ENCODE peak calls at places on chromosomes 16 and 17, in seven cellular contexts. One of them, this sample, is unnamed.

GRCh38 chr17:72425133-72425795 is 304.4 kb downstream of the SOX9 start:
- DNase-seq in GM23338: no peak
- DNase-seq in OCI-LY7: no peak
- DNase-seq in CD8-positive, alpha-beta T cell: no peak
- DNase-seq in spleen: no peak
- DNase-seq in kidney: no peak
- DNase-seq in fibroblast of lung: no peak
- DNase-seq in this sample: no peak

GRCh38 chr16:31477220-31478216 is 5.4 kb upstream of the SLC5A2 start:
- DNase-seq in CD8-positive, alpha-beta T cell: peak
- DNase-seq in GM23338: peak
- DNase-seq in spleen: peak
- DNase-seq in kidney: peak
- DNase-seq in OCI-LY7: no peak
- DNase-seq in fibroblast of lung: no peak
- DNase-seq in this sample: peak

GRCh38 chr16:4852221-4852872 is 5.1 kb downstream of the UBN1 start:
- DNase-seq in OCI-LY7: no peak
- DNase-seq in spleen: no peak
- DNase-seq in CD8-positive, alpha-beta T cell: no peak
- DNase-seq in fibroblast of lung: peak
- DNase-seq in kidney: no peak
- DNase-seq in GM23338: no peak
- DNase-seq in this sample: no peak

GRCh38 chr16:2964416-2965223 is 545 bp downstream of the KREMEN2 start:
- DNase-seq in kidney: peak
- DNase-seq in CD8-positive, alpha-beta T cell: peak
- DNase-seq in GM23338: peak
- DNase-seq in fibroblast of lung: no peak
- DNase-seq in spleen: peak
- DNase-seq in OCI-LY7: peak
- DNase-seq in this sample: no peak

GRCh38 chr17:32302860-32303649 is 37.4 kb downstream of the RHBDL3 start:
- DNase-seq in OCI-LY7: no peak
- DNase-seq in fibroblast of lung: no peak
- DNase-seq in CD8-positive, alpha-beta T cell: no peak
- DNase-seq in kidney: no peak
- DNase-seq in GM23338: peak
- DNase-seq in spleen: no peak
- DNase-seq in this sample: no peak

GRCh38 chr17:39239640-39240314 is 14.0 kb upstream of the STAC2 start:
- DNase-seq in spleen: peak
- DNase-seq in fibroblast of lung: no peak
- DNase-seq in OCI-LY7: peak
- DNase-seq in GM23338: peak
- DNase-seq in CD8-positive, alpha-beta T cell: peak
- DNase-seq in kidney: no peak
- DNase-seq in this sample: no peak

GRCh38 chr16:11354733-11355574 is 9.7 kb downstream of the RMI2 start:
- DNase-seq in fibroblast of lung: peak
- DNase-seq in OCI-LY7: peak
- DNase-seq in kidney: no peak
- DNase-seq in spleen: peak
- DNase-seq in CD8-positive, alpha-beta T cell: peak
- DNase-seq in GM23338: no peak
- DNase-seq in this sample: peak

GRCh38 chr17:29379084-29379811 is 10.9 kb upstream of the TAOK1 start:
- DNase-seq in fibroblast of lung: no peak
- DNase-seq in CD8-positive, alpha-beta T cell: no peak
- DNase-seq in kidney: no peak
- DNase-seq in spleen: no peak
- DNase-seq in GM23338: no peak
- DNase-seq in OCI-LY7: no peak
- DNase-seq in this sample: peak

GRCh38 chr16:27461483-27462171 is 59.7 kb downstream of the IL21R start:
- DNase-seq in fibroblast of lung: peak
- DNase-seq in spleen: peak
- DNase-seq in CD8-positive, alpha-beta T cell: no peak
- DNase-seq in GM23338: no peak
- DNase-seq in OCI-LY7: no peak
- DNase-seq in kidney: peak
- DNase-seq in this sample: no peak

GRCh38 chr16:89359296-89360147 is 130.8 kb downstream of the ANKRD11 start:
- DNase-seq in kidney: peak
- DNase-seq in GM23338: no peak
- DNase-seq in spleen: no peak
- DNase-seq in OCI-LY7: no peak
- DNase-seq in CD8-positive, alpha-beta T cell: no peak
- DNase-seq in fibroblast of lung: peak
- DNase-seq in this sample: no peak

GRCh38 chr17:35568561-35568960 is 7.9 kb upstream of the SLFN14 start:
- DNase-seq in kidney: no peak
- DNase-seq in CD8-positive, alpha-beta T cell: peak
- DNase-seq in fibroblast of lung: peak
- DNase-seq in GM23338: peak
- DNase-seq in OCI-LY7: no peak
- DNase-seq in spleen: no peak
- DNase-seq in this sample: peak

GRCh38 chr16:68985268-68985667 is 120.2 kb upstream of the HAS3 start:
- DNase-seq in fibroblast of lung: no peak
- DNase-seq in GM23338: no peak
- DNase-seq in spleen: no peak
- DNase-seq in OCI-LY7: no peak
- DNase-seq in CD8-positive, alpha-beta T cell: no peak
- DNase-seq in kidney: no peak
- DNase-seq in this sample: no peak

GRCh38 chr16:80285089-80285488 is 255.7 kb upstream of the DYNLRB2 start:
- DNase-seq in CD8-positive, alpha-beta T cell: no peak
- DNase-seq in kidney: no peak
- DNase-seq in spleen: no peak
- DNase-seq in OCI-LY7: no peak
- DNase-seq in fibroblast of lung: peak
- DNase-seq in GM23338: no peak
- DNase-seq in this sample: no peak

DNA sequence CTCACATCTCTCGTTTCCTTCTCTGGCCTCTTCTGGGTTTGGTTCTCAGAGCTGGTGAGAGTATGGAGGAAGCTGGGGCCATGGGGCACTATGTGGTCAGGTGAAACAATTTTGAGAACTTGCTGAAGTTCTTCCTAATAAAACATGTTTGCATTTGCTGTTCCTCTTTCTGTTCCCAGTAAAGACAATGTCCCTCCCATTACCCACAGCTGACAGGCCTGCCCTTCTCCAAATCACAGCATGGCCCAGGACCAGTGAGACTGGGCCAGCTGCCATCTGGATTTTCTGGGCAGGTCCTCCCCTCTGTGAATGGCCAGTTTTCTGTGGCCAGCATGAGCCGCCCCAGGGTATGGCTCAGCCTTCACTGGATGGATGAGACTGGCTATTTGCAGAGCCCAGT is at the start of gene CD300H:
- DNase-seq in kidney: no peak
- DNase-seq in CD8-positive, alpha-beta T cell: no peak
- DNase-seq in spleen: no peak
- DNase-seq in OCI-LY7: no peak
- DNase-seq in GM23338: no peak
- DNase-seq in fibroblast of lung: peak
- DNase-seq in this sample: no peak
- H3K27ac ChIP-seq in kidney: no peak
- H3K27ac ChIP-seq in CD8-positive, alpha-beta T cell: no peak
- H3K27ac ChIP-seq in spleen: no peak
- H3K27ac ChIP-seq in OCI-LY7: no peak
- H3K27ac ChIP-seq in GM23338: no peak
- H3K27ac ChIP-seq in fibroblast of lung: no peak
- H3K27ac ChIP-seq in this sample: no peak

GRCh38 chr17:80826955-80827645 is 164.5 kb upstream of the CHMP6 start:
- DNase-seq in OCI-LY7: no peak
- DNase-seq in CD8-positive, alpha-beta T cell: no peak
- DNase-seq in spleen: peak
- DNase-seq in kidney: peak
- DNase-seq in GM23338: no peak
- DNase-seq in fibroblast of lung: peak
- DNase-seq in this sample: peak
- TF ChIP-seq CTCF in OCI-LY7: no peak
- TF ChIP-seq CTCF in CD8-positive, alpha-beta T cell: no peak
- TF ChIP-seq CTCF in spleen: no peak
- TF ChIP-seq CTCF in kidney: no peak
- TF ChIP-seq CTCF in GM23338: no peak
- TF ChIP-seq CTCF in fibroblast of lung: no peak
- TF ChIP-seq CTCF in this sample: no peak

DNA sequence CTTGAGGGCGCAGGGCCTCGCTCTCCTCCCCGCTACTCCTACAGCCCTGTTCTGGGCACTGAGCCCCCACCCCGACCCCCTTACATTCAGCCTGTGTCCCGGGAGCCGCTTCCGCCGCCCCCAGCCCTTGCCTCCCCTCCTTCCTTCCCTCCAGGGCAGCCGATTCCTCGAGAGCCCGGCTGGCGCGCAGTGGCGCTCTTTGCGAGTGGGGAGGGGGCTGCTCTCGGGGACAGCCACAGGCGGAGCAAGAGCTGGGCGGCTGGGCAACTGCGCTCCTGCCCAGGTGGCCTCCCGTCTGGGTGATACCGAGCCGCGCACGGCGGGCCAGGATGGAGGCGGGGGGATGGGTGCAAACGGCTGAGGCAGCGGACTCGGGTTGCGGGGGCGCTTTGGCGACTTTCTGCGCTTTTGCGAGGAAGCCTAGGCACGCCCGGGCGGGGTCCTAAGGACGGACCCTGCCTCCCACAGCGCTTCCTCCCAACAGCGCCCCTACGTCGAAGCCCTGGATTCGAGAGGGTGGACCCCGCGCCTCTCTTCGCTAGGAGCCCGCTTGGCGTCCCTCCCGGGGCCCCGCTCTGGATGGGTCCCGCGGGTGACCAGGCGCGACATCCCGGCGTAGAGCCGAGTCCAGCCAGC is 1.3 kb downstream of the MMP15 start:
- DNase-seq in fibroblast of lung: no peak
- DNase-seq in CD8-positive, alpha-beta T cell: no peak
- DNase-seq in GM23338: peak
- DNase-seq in OCI-LY7: no peak
- DNase-seq in kidney: peak
- DNase-seq in spleen: peak
- DNase-seq in this sample: peak
- H3K27ac ChIP-seq in fibroblast of lung: no peak
- H3K27ac ChIP-seq in CD8-positive, alpha-beta T cell: no peak
- H3K27ac ChIP-seq in GM23338: peak
- H3K27ac ChIP-seq in OCI-LY7: no peak
- H3K27ac ChIP-seq in kidney: peak
- H3K27ac ChIP-seq in spleen: peak
- H3K27ac ChIP-seq in this sample: no peak

GRCh38 chr17:77140166-77140877 is 447 bp upstream of the SEC14L1 start:
- DNase-seq in kidney: peak
- DNase-seq in OCI-LY7: peak
- DNase-seq in fibroblast of lung: peak
- DNase-seq in spleen: peak
- DNase-seq in CD8-positive, alpha-beta T cell: peak
- DNase-seq in GM23338: peak
- DNase-seq in this sample: peak
- TF ChIP-seq CTCF in kidney: no peak
- TF ChIP-seq CTCF in OCI-LY7: no peak
- TF ChIP-seq CTCF in fibroblast of lung: no peak
- TF ChIP-seq CTCF in spleen: peak
- TF ChIP-seq CTCF in CD8-positive, alpha-beta T cell: no peak
- TF ChIP-seq CTCF in GM23338: no peak
- TF ChIP-seq CTCF in this sample: peak

GRCh38 chr17:82816358-82816757 is 23.5 kb downstream of the ZNF750 start:
- DNase-seq in spleen: no peak
- DNase-seq in CD8-positive, alpha-beta T cell: no peak
- DNase-seq in GM23338: no peak
- DNase-seq in fibroblast of lung: no peak
- DNase-seq in OCI-LY7: no peak
- DNase-seq in kidney: peak
- DNase-seq in this sample: no peak

GRCh38 chr17:82817947-82818346 is 21.9 kb downstream of the ZNF750 start:
- DNase-seq in OCI-LY7: no peak
- DNase-seq in CD8-positive, alpha-beta T cell: no peak
- DNase-seq in kidney: no peak
- DNase-seq in fibroblast of lung: peak
- DNase-seq in GM23338: no peak
- DNase-seq in spleen: no peak
- DNase-seq in this sample: no peak

GRCh38 chr17:82815354-82815753 is 24.5 kb downstream of the ZNF750 start:
- DNase-seq in kidney: peak
- DNase-seq in fibroblast of lung: no peak
- DNase-seq in GM23338: no peak
- DNase-seq in spleen: no peak
- DNase-seq in CD8-positive, alpha-beta T cell: no peak
- DNase-seq in OCI-LY7: no peak
- DNase-seq in this sample: no peak

GRCh38 chr17:82814834-82815233 is 25.0 kb downstream of the ZNF750 start:
- DNase-seq in kidney: peak
- DNase-seq in spleen: no peak
- DNase-seq in OCI-LY7: no peak
- DNase-seq in fibroblast of lung: no peak
- DNase-seq in CD8-positive, alpha-beta T cell: no peak
- DNase-seq in GM23338: no peak
- DNase-seq in this sample: no peak

GRCh38 chr17:82815790-82816305 is 24.0 kb downstream of the ZNF750 start:
- DNase-seq in GM23338: no peak
- DNase-seq in fibroblast of lung: no peak
- DNase-seq in kidney: peak
- DNase-seq in CD8-positive, alpha-beta T cell: no peak
- DNase-seq in OCI-LY7: no peak
- DNase-seq in spleen: no peak
- DNase-seq in this sample: no peak
- H3K27ac ChIP-seq in GM23338: no peak
- H3K27ac ChIP-seq in fibroblast of lung: no peak
- H3K27ac ChIP-seq in kidney: no peak
- H3K27ac ChIP-seq in CD8-positive, alpha-beta T cell: no peak
- H3K27ac ChIP-seq in OCI-LY7: no peak
- H3K27ac ChIP-seq in spleen: no peak
- H3K27ac ChIP-seq in this sample: no peak